ENCODE peak calls at places on chromosomes 6 and 20, in four cellular contexts. S, Q, V and N are unnamed samples.

GRCh38 chr6:166754218-166755030 is 127.4 kb upstream of the RPS6KA2 start:
- DNase-seq in Q (no peak), S (no peak), V (no peak), N (no peak)

GRCh38 chr20:32570401-32571190 is 14.5 kb downstream of the NOL4L start:
- DNase-seq in Q (no peak), V (no peak), S (no peak), N (no peak)

GRCh38 chr6:170265655-170266054 is 25.2 kb downstream of the DLL1 start:
- DNase-seq in Q (no peak), V (peak), S (no peak), N (no peak)

GRCh38 chr6:5278047-5278446 is 16.7 kb downstream of the FARS2 start:
- DNase-seq in V (no peak), S (no peak), Q (no peak), N (no peak)

GRCh38 chr6:79984261-79984660 is 20.2 kb upstream of the TTK start:
- DNase-seq in V (no peak), Q (no peak), S (no peak), N (peak)

GRCh38 chr6:22099923-22100322 is 196.9 kb downstream of the PRL start:
- DNase-seq in Q (no peak), V (no peak), S (no peak), N (no peak)

GRCh38 chr20:48624315-48625020 is 203.3 kb downstream of the PREX1 start:
- DNase-seq in V (no peak), S (no peak), Q (no peak), N (no peak)

GRCh38 chr20:2922957-2923356 is 49.7 kb downstream of the PTPRA start:
- DNase-seq in S (no peak), V (peak), Q (no peak), N (no peak)

GRCh38 chr6:156955494-156956183 is 178.5 kb downstream of the ARID1B start:
- DNase-seq in S (no peak), V (peak), Q (no peak), N (peak)

GRCh38 chr6:24419526-24419925 is 16.8 kb downstream of the MRS2 start:
- DNase-seq in S (no peak), Q (no peak), V (no peak), N (no peak)

GRCh38 chr6:14848019-14848418 is 397.9 kb upstream of the JARID2 start:
- DNase-seq in S (no peak), V (no peak), Q (no peak), N (no peak)

GRCh38 chr6:123745877-123746276 is 57.8 kb upstream of the NKAIN2 start:
- DNase-seq in V (no peak), S (no peak), Q (no peak), N (no peak)

GRCh38 chr6:132520953-132521352 is 8.0 kb upstream of the STX7 start:
- DNase-seq in S (no peak), V (no peak), Q (no peak), N (no peak)

GRCh38 chr20:19628570-19629134 is 129.4 kb upstream of the RIN2 start:
- DNase-seq in V (peak), S (no peak), Q (peak), N (peak)

GRCh38 chr6:149032599-149033405 is 284.7 kb upstream of the TAB2 start:
- DNase-seq in S (peak), Q (peak), V (peak), N (peak)

GRCh38 chr6:116564921-116565872 is 6.1 kb upstream of the RWDD1 start:
- DNase-seq in S (no peak), Q (peak), V (peak), N (peak)

GRCh38 chr20:63126876-63127699 is 88.8 kb downstream of the YTHDF1 start:
- DNase-seq in S (no peak), Q (no peak), V (no peak), N (no peak)

GRCh38 chr6:36962874-36963273 is 8.3 kb downstream of the PI16 start:
- DNase-seq in V (peak), S (peak), Q (peak), N (peak)

GRCh38 chr20:43931976-43932375 is 17.3 kb downstream of the TOX2 start:
- DNase-seq in Q (no peak), S (no peak), V (no peak), N (no peak)

GRCh38 chr6:96826865-96827264 is 10.4 kb downstream of the GPR63 start:
- DNase-seq in Q (no peak), V (no peak), S (no peak), N (no peak)

GRCh38 chr6:79557683-79558082 is 20.5 kb upstream of the LCA5 start:
- DNase-seq in Q (no peak), V (no peak), S (no peak), N (no peak)